ENCODE peak calls at places on chromosome X, in four cellular contexts. Q is cardiac muscle cell; V is left ventricle myocardium inferior; P is CD8-positive, alpha-beta T cell. S is an unnamed sample. For H3K4me1 and H3K27me3, the result is how much of the 10 kb centered on the place peaks cover.

GRCh38 chrX:30196322-30196721 is 19.0 kb upstream of the MAGEB2 start:
- DNase-seq in Q (peak), V (no peak), P (no peak), S (peak)

GRCh38 chrX:7143076-7143475 is 4.4 kb upstream of the STS start:
- DNase-seq in Q (no peak), V (no peak), P (no peak), S (no peak)

GRCh38 chrX:4043951-4044350 is 330.5 kb upstream of the PRKX start:
- DNase-seq in Q (no peak), V (no peak), P (no peak), S (no peak)

GRCh38 chrX:69906447-69906846 is 143.3 kb downstream of the AWAT2 start:
- DNase-seq in Q (no peak), V (no peak), P (no peak), S (no peak)

GRCh38 chrX:132217203-132218073 is 1.8 kb downstream of the RAP2C start:
- DNase-seq in Q (peak), V (peak), P (peak), S (peak)

GRCh38 chrX:750812-751211 is 120.2 kb downstream of the SHOX start:
- DNase-seq in Q (no peak), V (no peak), P (no peak), S (no peak)

GRCh38 chrX:41265615-41266014 is 68.3 kb upstream of the DDX3X start:
- DNase-seq in Q (no peak), V (no peak), P (peak), S (no peak)

GRCh38 chrX:71989768-71990167 is 79.1 kb downstream of the NHSL2 start:
- DNase-seq in Q (no peak), V (no peak), P (no peak), S (no peak)

GRCh38 chrX:27597506-27597905 is 7.4 kb downstream of the DCAF8L2 start:
- DNase-seq in Q (no peak), V (no peak), P (no peak), S (peak)

GRCh38 chrX:112545051-112545450 is 134.7 kb downstream of the LHFPL1 start:
- DNase-seq in Q (no peak), V (no peak), P (no peak), S (no peak)

GRCh38 chrX:44580466-44580865 is 37.8 kb upstream of the FUNDC1 start:
- DNase-seq in Q (no peak), V (no peak), P (no peak), S (no peak)

GRCh38 chrX:154378059-154378798 is 866 bp upstream of the EMD start:
- DNase-seq in Q (no peak), V (peak), P (peak), S (no peak)

GRCh38 chrX:119236599-119237525 is 777 bp downstream of the PGRMC1 start:
- DNase-seq in Q (peak), V (peak), P (peak), S (peak)

GRCh38 chrX:84909151-84909550 is 94.5 kb upstream of the APOOL start:
- DNase-seq in Q (no peak), V (no peak), P (no peak), S (no peak)

GRCh38 chrX:120457766-120458180 is 11.3 kb downstream of the LAMP2 start:
- DNase-seq in Q (no peak), V (no peak), P (no peak), S (no peak)

GRCh38 chrX:24360272-24360671 is at the start of gene SUPT20HL1:
- DNase-seq in Q (no peak), V (no peak), P (no peak), S (no peak)

GRCh38 chrX:115560978-115561604 is at the start of gene PLS3:
- DNase-seq in Q (peak), V (peak), P (no peak), S (peak)

GRCh38 chrX:435536-436122 is 48.9 kb upstream of the PPP2R3B start:
- DNase-seq in Q (no peak), V (no peak), P (no peak), S (no peak)

GRCh38 chrX:13078739-13079444 is 34.5 kb upstream of the FAM9C start:
- DNase-seq in Q (no peak), V (peak), P (no peak), S (no peak)

GRCh38 chrX:103742339-103742738 is 31.6 kb downstream of the TMEM31 start:
- DNase-seq in Q (no peak), V (no peak), P (no peak), S (peak)

GRCh38 chrX:20432746-20433374 is 166.2 kb upstream of the RPS6KA3 start:
- DNase-seq in Q (no peak), V (no peak), P (no peak), S (no peak)

GRCh38 chrX:14802943-14803710 is 69.7 kb downstream of the FANCB start:
- DNase-seq in Q (no peak), V (no peak), P (no peak), S (no peak)

GRCh38 chrX:1400049-1400448 is 8.1 kb upstream of the SLC25A6 start:
- DNase-seq in Q (no peak), V (peak), P (no peak), S (peak)

GRCh38 chrX:147800663-147801062 is 111.1 kb upstream of the FMR1 start:
- DNase-seq in Q (no peak), V (no peak), P (no peak), S (no peak)

GRCh38 chrX:123408856-123409737 is 225.0 kb downstream of the GRIA3 start:
- DNase-seq in Q (no peak), V (no peak), P (no peak), S (no peak)

GRCh38 chrX:9269134-9269533 is 195.7 kb upstream of the TBL1X start:
- DNase-seq in Q (no peak), V (no peak), P (no peak), S (no peak)

GRCh38 chrX:13000311-13000811 is 25.5 kb downstream of the TMSB4X start:
- DNase-seq in Q (no peak), V (no peak), P (peak), S (no peak)

GRCh38 chrX:135985974-135986312 is 708 bp downstream of the SLC9A6 start:
- DNase-seq in Q (no peak), V (no peak), P (no peak), S (no peak)

GRCh38 chrX:136525738-136526606 is 6.0 kb upstream of the VGLL1 start:
- DNase-seq in Q (no peak), V (peak), P (no peak), S (no peak)

GRCh38 chrX:129310000-129310399 is 213.3 kb downstream of the SMARCA1 start:
- DNase-seq in Q (no peak), V (no peak), P (no peak), S (no peak)

DNA sequence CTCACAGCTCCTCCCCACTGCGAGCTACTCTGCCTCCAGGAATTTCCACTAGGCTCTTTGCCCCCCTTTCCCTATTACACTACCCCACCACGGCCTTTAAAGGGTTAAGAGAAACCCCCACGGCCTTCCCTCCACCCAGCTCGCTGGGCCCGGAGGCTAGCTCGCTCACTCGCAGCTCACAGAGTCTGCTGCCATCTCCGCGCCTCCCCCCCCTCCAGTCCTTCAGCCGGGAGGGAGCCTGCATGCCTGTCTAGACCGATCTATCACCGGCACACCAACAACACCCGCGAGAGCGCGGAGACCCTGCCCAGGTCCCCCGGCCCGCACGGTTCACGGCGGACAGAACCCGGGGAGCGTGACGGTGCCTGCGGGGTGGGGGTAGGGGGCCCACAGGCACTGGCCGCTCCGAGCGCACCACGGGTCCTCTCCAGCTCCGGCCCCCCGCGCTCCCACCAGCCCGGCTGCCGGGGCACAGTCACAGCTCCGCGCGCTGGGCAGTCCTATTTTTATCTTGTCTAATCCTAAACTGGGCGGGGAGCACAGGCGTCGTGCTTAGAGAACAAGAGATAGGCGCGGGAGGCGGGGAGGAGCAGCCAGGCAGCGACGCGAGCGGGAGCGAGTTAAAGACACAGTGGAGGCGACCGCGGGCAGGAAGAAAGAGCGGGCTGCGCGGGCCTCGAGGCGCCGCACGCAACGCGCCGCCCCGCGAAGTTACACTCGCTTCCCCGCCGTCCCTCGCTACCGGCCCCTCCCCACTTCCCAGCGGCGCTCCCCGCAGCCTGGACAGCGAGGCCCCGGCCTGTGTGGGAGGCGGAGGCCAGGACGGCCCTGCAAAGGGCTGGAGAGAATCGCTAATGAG is 3.5 kb downstream of the BCOR start:
- DNase-seq in Q (peak), V (peak), P (peak), S (peak)
- H3K4me1 ChIP-seq in Q (under half), V (under half), P (under half), S (under half)

GRCh38 chrX:38351346-38351745 is 1.1 kb upstream of the OTC start:
- DNase-seq in Q (no peak), V (no peak), P (no peak), S (no peak)
- H3K4me3 ChIP-seq in Q (no peak), V (no peak), P (no peak), S (no peak)

DNA sequence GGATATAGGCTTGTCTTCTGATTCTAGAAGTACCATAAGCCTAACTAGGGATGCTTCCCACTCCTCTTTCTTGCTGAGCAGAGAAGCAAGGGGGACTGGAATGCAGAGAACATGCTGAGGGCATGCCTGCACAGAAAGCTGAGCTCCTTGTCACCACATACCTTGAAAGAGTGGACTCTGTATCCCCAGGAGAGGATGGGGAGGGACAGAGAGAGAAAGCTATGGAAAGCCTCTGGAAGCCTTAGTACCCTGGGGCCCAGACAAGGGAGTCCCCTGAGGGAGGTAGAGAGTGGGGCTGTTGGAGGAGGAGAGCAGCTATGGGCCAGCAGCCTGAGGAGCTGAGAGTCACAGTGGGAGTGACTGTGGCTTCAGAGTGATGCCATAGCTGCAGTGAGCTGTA is 77.8 kb downstream of the RTL9 start:
- DNase-seq in Q (no peak), V (no peak), P (no peak), S (no peak)
- H3K27me3 ChIP-seq in Q (under half), V (under half), P (under half), S (under half)

GRCh38 chrX:47170861-47171692 is 22.6 kb upstream of the UBA1 start:
- DNase-seq in Q (no peak), V (no peak), P (no peak), S (no peak)
- H3K4me1 ChIP-seq in Q (under half), V (under half), P (under half), S (under half)

GRCh38 chrX:2574271-2574670 is 73.5 kb upstream of the DHRSX start:
- DNase-seq in Q (no peak), V (no peak), P (no peak), S (no peak)
- H3K4me3 ChIP-seq in Q (no peak), V (no peak), P (no peak), S (no peak)

GRCh38 chrX:108304210-108304609 is 134.0 kb downstream of the COL4A6 start:
- DNase-seq in Q (peak), V (no peak), P (no peak), S (peak)

GRCh38 chrX:108310511-108310910 is 127.7 kb downstream of the COL4A6 start:
- DNase-seq in Q (no peak), V (no peak), P (no peak), S (no peak)

GRCh38 chrX:108309144-108309543 is 129.1 kb downstream of the COL4A6 start:
- DNase-seq in Q (no peak), V (no peak), P (no peak), S (no peak)

GRCh38 chrX:108306086-108306485 is 132.1 kb downstream of the COL4A6 start:
- DNase-seq in Q (no peak), V (no peak), P (no peak), S (no peak)

DNA sequence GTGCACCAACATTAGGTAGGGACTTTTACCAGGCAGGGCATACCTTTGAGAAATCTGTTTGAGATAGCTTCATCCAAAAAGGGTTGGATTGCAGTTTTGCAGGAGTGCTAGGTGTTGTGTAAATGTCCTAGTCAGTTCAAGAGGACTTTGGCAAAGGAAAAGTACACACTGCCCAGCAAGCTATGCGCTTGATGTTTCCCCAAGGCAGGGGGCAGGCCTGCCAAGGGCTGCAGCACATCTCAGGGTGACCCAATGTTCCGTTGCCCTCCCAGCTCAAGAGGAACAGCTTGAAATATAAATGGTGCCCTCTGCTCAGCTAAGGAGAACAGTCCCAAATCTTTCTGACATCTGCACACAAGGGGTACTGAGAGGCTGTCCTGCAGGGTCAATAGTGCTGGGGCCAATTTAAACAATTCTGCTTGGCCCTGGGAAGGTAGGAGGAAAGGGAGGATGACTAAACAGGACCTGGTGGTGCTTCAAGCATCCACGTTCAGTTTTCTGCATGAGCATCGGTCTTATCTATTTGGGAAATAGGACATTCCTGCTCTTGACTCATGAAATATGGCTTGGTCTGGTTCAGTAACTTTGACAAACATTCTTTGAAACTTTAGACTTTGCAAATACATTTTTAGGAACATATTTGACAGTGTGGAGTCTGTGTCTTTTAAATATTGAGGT is 130.7 kb downstream of the COL4A6 start:
- DNase-seq in Q (no peak), V (peak), P (no peak), S (no peak)
- H3K27me3 ChIP-seq in Q (under half), V (under half), P (under half), S (under half)

GRCh38 chrX:68048774-68049173 is 384.5 kb downstream of the OPHN1 start:
- DNase-seq in Q (no peak), V (no peak), P (no peak), S (no peak)

GRCh38 chrX:68041110-68041509 is 392.2 kb downstream of the OPHN1 start:
- DNase-seq in Q (no peak), V (no peak), P (no peak), S (peak)

GRCh38 chrX:68049466-68049865 is 383.8 kb downstream of the OPHN1 start:
- DNase-seq in Q (no peak), V (no peak), P (no peak), S (no peak)

GRCh38 chrX:68045008-68045577 is 388.2 kb downstream of the OPHN1 start:
- DNase-seq in Q (no peak), V (no peak), P (no peak), S (no peak)

GRCh38 chrX:68043713-68044438 is 389.4 kb downstream of the OPHN1 start:
- DNase-seq in Q (no peak), V (no peak), P (no peak), S (no peak)
- H3K4me1 ChIP-seq in Q (under half), V (under half), P (under half), S (under half)